ENCODE peak calls at places on chromosome 15, in five cellular contexts. O is neuronal stem cell, A is H9, G is trophoblast cell, D is H1. W is an unnamed sample.

GRCh38 chr15:70142072-70142321 is 44.3 kb upstream of the TLE3 start:
- DNase-seq in O (no peak), A (no peak), G (no peak), D (no peak), W (no peak)

GRCh38 chr15:34147371-34148140 is 45.7 kb downstream of the PGBD4 start:
- DNase-seq in O (no peak), A (no peak), G (no peak), D (no peak), W (peak; percentile 24)

GRCh38 chr15:78257681-78258080 is 6.7 kb upstream of the DNAJA4 start:
- DNase-seq in O (no peak), A (no peak), G (no peak), D (no peak), W (no peak)

GRCh38 chr15:40493089-40493840 is 22.5 kb downstream of the CHST14 start:
- DNase-seq in O (no peak), A (no peak), G (no peak), D (no peak), W (no peak)

GRCh38 chr15:101162701-101163483 is 89.0 kb downstream of the CHSY1 start:
- DNase-seq in O (no peak), A (no peak), G (no peak), D (no peak), W (no peak)

GRCh38 chr15:63347074-63347859 is 34.4 kb downstream of the CA12 start:
- DNase-seq in O (no peak), A (no peak), G (no peak), D (no peak), W (peak; percentile 68)

GRCh38 chr15:80264031-80264430 is 12.0 kb upstream of the CTXND1 start:
- DNase-seq in O (no peak), A (no peak), G (no peak), D (no peak), W (peak; percentile 22)

GRCh38 chr15:67548862-67549651 is 6.6 kb downstream of the MAP2K5 start:
- DNase-seq in O (peak; percentile 63), A (peak; percentile 81), G (no peak), D (peak; percentile 72), W (no peak)

GRCh38 chr15:58228708-58229107 is 90.5 kb downstream of the AQP9 start:
- DNase-seq in O (no peak), A (no peak), G (no peak), D (no peak), W (peak; percentile 90)
- H4K8ac ChIP-seq in O (no peak overlapping the region), A (no peak overlapping the region), G (no peak overlapping the region), D (no peak overlapping the region), W (no peak overlapping the region)

GRCh38 chr15:75325922-75326321 is 9.9 kb upstream of the COMMD4 start:
- DNase-seq in O (no peak), A (no peak), G (no peak), D (no peak), W (no peak)

GRCh38 chr15:75328493-75329314 is 7.2 kb upstream of the COMMD4 start:
- DNase-seq in O (no peak), A (no peak), G (no peak), D (no peak), W (no peak)

GRCh38 chr15:75329571-75329970 is 6.3 kb upstream of the COMMD4 start:
- DNase-seq in O (no peak), A (no peak), G (no peak), D (no peak), W (no peak)

GRCh38 chr15:75327491-75327890 is 8.4 kb upstream of the COMMD4 start:
- DNase-seq in O (no peak), A (no peak), G (no peak), D (no peak), W (no peak)

GRCh38 chr15:75327005-75327404 is 8.9 kb upstream of the COMMD4 start:
- DNase-seq in O (no peak), A (no peak), G (no peak), D (no peak), W (no peak)
- H4K8ac ChIP-seq in O (no peak overlapping the region), A (no peak overlapping the region), G (no peak overlapping the region), D (no peak overlapping the region), W (no peak overlapping the region)

GRCh38 chr15:90988249-90988648 is 6.1 kb downstream of the PRC1 start:
- DNase-seq in O (no peak), A (no peak), G (no peak), D (no peak), W (no peak)

GRCh38 chr15:90989040-90989768 is 5.1 kb downstream of the PRC1 start:
- DNase-seq in O (no peak), A (no peak), G (no peak), D (no peak), W (no peak)

GRCh38 chr15:90990446-90990845 is 3.9 kb downstream of the PRC1 start:
- DNase-seq in O (no peak), A (no peak), G (no peak), D (no peak), W (no peak)

GRCh38 chr15:90987561-90988141 is 6.7 kb downstream of the PRC1 start:
- DNase-seq in O (no peak), A (no peak), G (no peak), D (no peak), W (no peak)

GRCh38 chr15:90986790-90987507 is 7.4 kb downstream of the PRC1 start:
- DNase-seq in O (no peak), A (no peak), G (no peak), D (no peak), W (no peak)
- H4K8ac ChIP-seq in O (no peak overlapping the region), A (no peak overlapping the region), G (no peak overlapping the region), D (no peak overlapping the region), W (no peak overlapping the region)

GRCh38 chr15:89101302-89102191 is 13.3 kb downstream of the ABHD2 start:
- DNase-seq in O (no peak), A (no peak), G (peak; percentile 87), D (no peak), W (peak; percentile 100)
- H4K8ac ChIP-seq in O (no peak overlapping the region), A (no peak overlapping the region), G (no peak overlapping the region), D (no peak overlapping the region), W (peak overlapping the region; percentile 81)

GRCh38 chr15:74783808-74784175 is 1.9 kb downstream of the CSK start:
- DNase-seq in O (no peak), A (no peak), G (no peak), D (no peak), W (no peak)
- H4K8ac ChIP-seq in O (no peak overlapping the region), A (no peak overlapping the region), G (no peak overlapping the region), D (no peak overlapping the region), W (no peak overlapping the region)

DNA sequence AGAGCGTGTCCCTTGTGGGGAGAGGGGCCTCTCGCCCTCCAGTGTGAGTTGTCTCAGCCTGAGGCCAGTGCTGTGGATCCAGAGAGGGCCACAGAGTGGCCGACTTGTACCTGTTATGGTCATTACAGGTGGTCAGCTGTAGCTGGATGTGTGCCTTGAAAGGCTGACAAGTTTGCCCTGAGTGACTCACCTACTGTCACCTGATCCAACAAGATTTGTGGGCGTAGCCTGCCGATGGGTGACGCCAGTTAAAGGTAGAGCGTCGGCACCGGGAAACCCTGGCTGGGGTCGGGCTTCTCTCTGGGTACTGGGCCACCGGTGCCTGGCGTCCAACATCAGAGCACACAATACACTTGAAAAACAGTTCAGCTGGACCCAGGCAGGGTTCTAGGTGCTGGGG is 2.8 kb upstream of the ISG20 start:
- DNase-seq in O (no peak), A (peak; percentile 86), G (peak; percentile 70), D (peak; percentile 59), W (no peak)
- H4K8ac ChIP-seq in O (no peak overlapping the region), A (no peak overlapping the region), G (no peak overlapping the region), D (peak overlapping the region; percentile 46), W (no peak overlapping the region)